ENCODE peak calls at places on chromosomes 12 and 14, in ten cellular contexts. One of them, this sample, is unnamed.

GRCh38 chr12:114823701-114824100 is 139.7 kb upstream of the TBX3 start:
- DNase-seq in SK-N-SH: no peak
- DNase-seq in sigmoid colon: no peak
- DNase-seq in breast epithelium: no peak
- DNase-seq in H1: no peak
- DNase-seq in endothelial cell of umbilical vein: no peak
- DNase-seq in HCT116: no peak
- DNase-seq in HL-60: no peak
- DNase-seq in stomach: no peak
- DNase-seq in Panc1: no peak
- DNase-seq in this sample: no peak

GRCh38 chr12:132456944-132457495 is 32.9 kb upstream of the FBRSL1 start:
- DNase-seq in stomach: no peak
- DNase-seq in breast epithelium: no peak
- DNase-seq in HCT116: no peak
- DNase-seq in sigmoid colon: no peak
- DNase-seq in H1: no peak
- DNase-seq in endothelial cell of umbilical vein: no peak
- DNase-seq in HL-60: no peak
- DNase-seq in SK-N-SH: no peak
- DNase-seq in Panc1: no peak
- DNase-seq in this sample: no peak

GRCh38 chr14:23573384-23573783 is 5.2 kb downstream of the JPH4 start:
- DNase-seq in HCT116: no peak
- DNase-seq in H1: no peak
- DNase-seq in breast epithelium: peak; percentile 34
- DNase-seq in stomach: peak; percentile 27
- DNase-seq in Panc1: no peak
- DNase-seq in sigmoid colon: peak; percentile 48
- DNase-seq in HL-60: no peak
- DNase-seq in endothelial cell of umbilical vein: no peak
- DNase-seq in SK-N-SH: no peak
- DNase-seq in this sample: no peak

GRCh38 chr14:74934476-74935339 is 11.6 kb upstream of the RPS6KL1 start:
- DNase-seq in SK-N-SH: no peak
- DNase-seq in breast epithelium: no peak
- DNase-seq in stomach: no peak
- DNase-seq in endothelial cell of umbilical vein: no peak
- DNase-seq in HL-60: no peak
- DNase-seq in Panc1: no peak
- DNase-seq in H1: no peak
- DNase-seq in sigmoid colon: no peak
- DNase-seq in HCT116: no peak
- DNase-seq in this sample: no peak

GRCh38 chr12:8089718-8090117 is 7.6 kb downstream of the NECAP1 start:
- DNase-seq in SK-N-SH: no peak
- DNase-seq in HL-60: no peak
- DNase-seq in H1: no peak
- DNase-seq in HCT116: no peak
- DNase-seq in Panc1: no peak
- DNase-seq in breast epithelium: no peak
- DNase-seq in sigmoid colon: no peak
- DNase-seq in stomach: no peak
- DNase-seq in endothelial cell of umbilical vein: no peak
- DNase-seq in this sample: no peak

GRCh38 chr12:116717466-116718457 is 20.1 kb downstream of the SPRING1 start:
- DNase-seq in SK-N-SH: no peak
- DNase-seq in breast epithelium: no peak
- DNase-seq in HL-60: no peak
- DNase-seq in sigmoid colon: peak; percentile 93
- DNase-seq in HCT116: no peak
- DNase-seq in endothelial cell of umbilical vein: no peak
- DNase-seq in stomach: no peak
- DNase-seq in Panc1: no peak
- DNase-seq in H1: no peak
- DNase-seq in this sample: peak; percentile 93

GRCh38 chr14:31505411-31505810 is 17.6 kb upstream of the GPR33 start:
- DNase-seq in endothelial cell of umbilical vein: peak; percentile 55
- DNase-seq in stomach: no peak
- DNase-seq in breast epithelium: no peak
- DNase-seq in Panc1: no peak
- DNase-seq in SK-N-SH: no peak
- DNase-seq in HCT116: no peak
- DNase-seq in H1: no peak
- DNase-seq in HL-60: no peak
- DNase-seq in sigmoid colon: no peak
- DNase-seq in this sample: no peak

GRCh38 chr14:92135269-92135668 is 13.5 kb downstream of the CPSF2 start:
- DNase-seq in H1: no peak
- DNase-seq in breast epithelium: no peak
- DNase-seq in HCT116: peak; percentile 35
- DNase-seq in stomach: no peak
- DNase-seq in SK-N-SH: peak; percentile 22
- DNase-seq in Panc1: no peak
- DNase-seq in endothelial cell of umbilical vein: peak; percentile 49
- DNase-seq in sigmoid colon: no peak
- DNase-seq in HL-60: no peak
- DNase-seq in this sample: no peak

GRCh38 chr14:85909581-85909980 is 379.6 kb downstream of the FLRT2 start:
- DNase-seq in breast epithelium: no peak
- DNase-seq in HCT116: no peak
- DNase-seq in sigmoid colon: no peak
- DNase-seq in stomach: no peak
- DNase-seq in Panc1: no peak
- DNase-seq in H1: no peak
- DNase-seq in HL-60: no peak
- DNase-seq in SK-N-SH: no peak
- DNase-seq in endothelial cell of umbilical vein: no peak
- DNase-seq in this sample: no peak

GRCh38 chr12:104372048-104372720 is 68.6 kb downstream of the EID3 start:
- DNase-seq in stomach: no peak
- DNase-seq in endothelial cell of umbilical vein: no peak
- DNase-seq in Panc1: no peak
- DNase-seq in breast epithelium: no peak
- DNase-seq in H1: no peak
- DNase-seq in SK-N-SH: no peak
- DNase-seq in HCT116: no peak
- DNase-seq in sigmoid colon: no peak
- DNase-seq in HL-60: no peak
- DNase-seq in this sample: no peak

GRCh38 chr12:18546399-18546798 is 191.4 kb downstream of the PLCZ1 start:
- DNase-seq in breast epithelium: no peak
- DNase-seq in Panc1: no peak
- DNase-seq in HL-60: no peak
- DNase-seq in stomach: no peak
- DNase-seq in SK-N-SH: no peak
- DNase-seq in endothelial cell of umbilical vein: no peak
- DNase-seq in H1: no peak
- DNase-seq in HCT116: no peak
- DNase-seq in sigmoid colon: no peak
- DNase-seq in this sample: no peak

GRCh38 chr14:36363704-36364103 is 43.3 kb upstream of the MBIP start:
- DNase-seq in sigmoid colon: no peak
- DNase-seq in breast epithelium: no peak
- DNase-seq in HL-60: no peak
- DNase-seq in stomach: no peak
- DNase-seq in SK-N-SH: no peak
- DNase-seq in Panc1: no peak
- DNase-seq in endothelial cell of umbilical vein: no peak
- DNase-seq in H1: no peak
- DNase-seq in HCT116: no peak
- DNase-seq in this sample: no peak

GRCh38 chr14:55899531-55899930 is 218.7 kb upstream of the PELI2 start:
- DNase-seq in Panc1: no peak
- DNase-seq in SK-N-SH: no peak
- DNase-seq in stomach: no peak
- DNase-seq in sigmoid colon: no peak
- DNase-seq in endothelial cell of umbilical vein: no peak
- DNase-seq in HCT116: no peak
- DNase-seq in breast epithelium: no peak
- DNase-seq in H1: no peak
- DNase-seq in HL-60: no peak
- DNase-seq in this sample: no peak

GRCh38 chr14:105124837-105125222 is 43.7 kb downstream of the JAG2 start:
- DNase-seq in sigmoid colon: peak; percentile 25
- DNase-seq in stomach: no peak
- DNase-seq in endothelial cell of umbilical vein: no peak
- DNase-seq in SK-N-SH: no peak
- DNase-seq in HL-60: no peak
- DNase-seq in breast epithelium: no peak
- DNase-seq in H1: no peak
- DNase-seq in Panc1: no peak
- DNase-seq in HCT116: no peak
- DNase-seq in this sample: peak; percentile 72
- H3K27me3 ChIP-seq in sigmoid colon: no peaks in the 10 kb centered on the region
- H3K27me3 ChIP-seq in stomach: peaks cover 69% of the 10 kb centered on the region
- H3K27me3 ChIP-seq in endothelial cell of umbilical vein: peaks cover 15% of the 10 kb centered on the region
- H3K27me3 ChIP-seq in SK-N-SH: peaks cover 50% of the 10 kb centered on the region
- H3K27me3 ChIP-seq in HL-60: peaks cover 9% of the 10 kb centered on the region
- H3K27me3 ChIP-seq in breast epithelium: peaks cover 3% of the 10 kb centered on the region
- H3K27me3 ChIP-seq in H1: no peaks in the 10 kb centered on the region
- H3K27me3 ChIP-seq in Panc1: no peaks in the 10 kb centered on the region
- H3K27me3 ChIP-seq in HCT116: no peaks in the 10 kb centered on the region
- H3K27me3 ChIP-seq in this sample: no peaks in the 10 kb centered on the region

GRCh38 chr12:38544357-38545066 is 227.9 kb downstream of the ALG10B start:
- DNase-seq in stomach: no peak
- DNase-seq in Panc1: no peak
- DNase-seq in HL-60: no peak
- DNase-seq in HCT116: no peak
- DNase-seq in sigmoid colon: no peak
- DNase-seq in SK-N-SH: no peak
- DNase-seq in breast epithelium: no peak
- DNase-seq in endothelial cell of umbilical vein: no peak
- DNase-seq in H1: no peak
- DNase-seq in this sample: no peak
- TF ChIP-seq POLR2AphosphoS5 in stomach: no peak
- TF ChIP-seq POLR2AphosphoS5 in Panc1: no peak
- TF ChIP-seq POLR2AphosphoS5 in HL-60: no peak
- TF ChIP-seq POLR2AphosphoS5 in HCT116: no peak
- TF ChIP-seq POLR2AphosphoS5 in sigmoid colon: no peak
- TF ChIP-seq POLR2AphosphoS5 in SK-N-SH: no peak
- TF ChIP-seq POLR2AphosphoS5 in breast epithelium: no peak
- TF ChIP-seq POLR2AphosphoS5 in endothelial cell of umbilical vein: no peak
- TF ChIP-seq POLR2AphosphoS5 in H1: no peak
- TF ChIP-seq POLR2AphosphoS5 in this sample: no peak

GRCh38 chr12:122199484-122200355 is 3.8 kb upstream of the B3GNT4 start:
- DNase-seq in Panc1: no peak
- DNase-seq in breast epithelium: no peak
- DNase-seq in HL-60: no peak
- DNase-seq in H1: no peak
- DNase-seq in SK-N-SH: no peak
- DNase-seq in stomach: no peak
- DNase-seq in endothelial cell of umbilical vein: no peak
- DNase-seq in sigmoid colon: no peak
- DNase-seq in HCT116: no peak
- DNase-seq in this sample: no peak
- H3K27me3 ChIP-seq in Panc1: no peaks in the 10 kb centered on the region
- H3K27me3 ChIP-seq in breast epithelium: peaks cover 3% of the 10 kb centered on the region
- H3K27me3 ChIP-seq in HL-60: peaks cover 18% of the 10 kb centered on the region
- H3K27me3 ChIP-seq in H1: peaks cover 26% of the 10 kb centered on the region
- H3K27me3 ChIP-seq in SK-N-SH: no peaks in the 10 kb centered on the region
- H3K27me3 ChIP-seq in stomach: peaks cover 79% of the 10 kb centered on the region
- H3K27me3 ChIP-seq in endothelial cell of umbilical vein: peaks cover 3% of the 10 kb centered on the region
- H3K27me3 ChIP-seq in sigmoid colon: peaks cover 48% of the 10 kb centered on the region
- H3K27me3 ChIP-seq in HCT116: no peaks in the 10 kb centered on the region
- H3K27me3 ChIP-seq in this sample: peaks cover 6% of the 10 kb centered on the region

DNA sequence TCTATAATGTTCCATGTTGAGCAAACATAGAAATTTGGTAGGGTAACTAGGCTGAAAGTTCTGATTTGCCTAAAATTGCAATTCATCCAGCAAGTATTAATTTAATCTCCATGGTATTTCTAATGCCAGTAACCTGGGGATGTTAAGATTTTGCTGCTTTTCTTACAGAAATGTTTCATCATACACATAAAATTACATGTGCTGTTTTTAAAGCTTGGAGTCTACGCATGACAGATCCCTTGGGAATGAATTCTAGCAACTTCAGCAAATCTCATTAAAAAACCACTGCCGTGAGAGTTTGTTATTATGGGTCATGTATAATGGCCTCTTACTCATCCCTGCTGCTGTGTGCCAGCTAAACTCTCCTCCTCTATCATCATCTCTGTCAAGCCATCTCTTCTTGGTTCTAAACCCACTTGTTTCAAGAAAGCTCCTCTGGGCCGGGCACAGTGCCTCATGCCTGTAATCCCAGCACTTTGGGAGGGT is 61.1 kb upstream of the METAP2 start:
- DNase-seq in HL-60: no peak
- DNase-seq in stomach: no peak
- DNase-seq in Panc1: no peak
- DNase-seq in SK-N-SH: no peak
- DNase-seq in H1: no peak
- DNase-seq in HCT116: peak; percentile 23
- DNase-seq in endothelial cell of umbilical vein: no peak
- DNase-seq in breast epithelium: no peak
- DNase-seq in sigmoid colon: no peak
- DNase-seq in this sample: no peak
- TF ChIP-seq POLR2AphosphoS5 in HL-60: no peak
- TF ChIP-seq POLR2AphosphoS5 in stomach: no peak
- TF ChIP-seq POLR2AphosphoS5 in Panc1: no peak
- TF ChIP-seq POLR2AphosphoS5 in SK-N-SH: no peak
- TF ChIP-seq POLR2AphosphoS5 in H1: no peak
- TF ChIP-seq POLR2AphosphoS5 in HCT116: no peak
- TF ChIP-seq POLR2AphosphoS5 in endothelial cell of umbilical vein: no peak
- TF ChIP-seq POLR2AphosphoS5 in breast epithelium: no peak
- TF ChIP-seq POLR2AphosphoS5 in sigmoid colon: no peak
- TF ChIP-seq POLR2AphosphoS5 in this sample: no peak

DNA sequence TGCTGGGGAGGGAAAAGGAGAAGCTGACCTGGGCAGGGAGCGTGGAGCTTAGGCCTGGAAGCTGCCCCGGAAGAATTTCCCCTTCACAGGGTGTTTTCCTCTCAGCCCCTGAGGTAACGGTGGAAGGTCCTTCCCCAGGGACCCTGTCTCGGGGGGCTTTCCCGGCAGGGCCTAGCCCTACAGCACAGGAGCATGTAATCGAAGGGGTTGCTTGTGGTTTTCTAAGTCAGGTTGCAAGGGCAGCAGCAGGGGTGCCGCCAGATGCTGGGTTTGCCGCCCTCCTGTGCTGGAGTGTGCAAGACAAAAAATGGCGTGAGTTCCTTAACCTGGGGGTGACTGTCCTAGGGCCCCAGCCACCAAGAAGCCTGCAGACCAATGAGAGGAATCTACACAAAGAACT is 1.6 kb upstream of the KRT74 start:
- DNase-seq in SK-N-SH: no peak
- DNase-seq in Panc1: no peak
- DNase-seq in endothelial cell of umbilical vein: no peak
- DNase-seq in H1: no peak
- DNase-seq in breast epithelium: no peak
- DNase-seq in HCT116: no peak
- DNase-seq in stomach: no peak
- DNase-seq in sigmoid colon: peak; percentile 24
- DNase-seq in HL-60: no peak
- DNase-seq in this sample: no peak
- H3K27me3 ChIP-seq in SK-N-SH: peaks cover 72% of the 10 kb centered on the region
- H3K27me3 ChIP-seq in Panc1: peaks cover 7% of the 10 kb centered on the region
- H3K27me3 ChIP-seq in endothelial cell of umbilical vein: no peaks in the 10 kb centered on the region
- H3K27me3 ChIP-seq in H1: no peaks in the 10 kb centered on the region
- H3K27me3 ChIP-seq in breast epithelium: no peaks in the 10 kb centered on the region
- H3K27me3 ChIP-seq in HCT116: no peaks in the 10 kb centered on the region
- H3K27me3 ChIP-seq in stomach: peaks cover 24% of the 10 kb centered on the region
- H3K27me3 ChIP-seq in sigmoid colon: no peaks in the 10 kb centered on the region
- H3K27me3 ChIP-seq in HL-60: peaks cover 2% of the 10 kb centered on the region
- H3K27me3 ChIP-seq in this sample: no peaks in the 10 kb centered on the region